ENCODE peak calls at places on chromosome 13, in ten cellular contexts. One of them, this sample, is unnamed.

GRCh38 chr13:41019578-41020347 is 647 bp upstream of the ELF1 start:
- DNase-seq in endothelial cell: no peak
- DNase-seq in endodermal cell: no peak
- DNase-seq in cardiac fibroblast: no peak
- DNase-seq in GM13976: no peak
- DNase-seq in neural progenitor cell: no peak
- DNase-seq in left lung: no peak
- DNase-seq in AG04450: no peak
- DNase-seq in choroid plexus epithelial cell: no peak
- DNase-seq in thoracic aorta: no peak
- DNase-seq in this sample: no peak

GRCh38 chr13:42174344-42175162 is 97.4 kb upstream of the AKAP11 start:
- DNase-seq in endothelial cell: no peak
- DNase-seq in endodermal cell: no peak
- DNase-seq in cardiac fibroblast: peak
- DNase-seq in GM13976: no peak
- DNase-seq in neural progenitor cell: no peak
- DNase-seq in left lung: no peak
- DNase-seq in AG04450: peak
- DNase-seq in choroid plexus epithelial cell: peak
- DNase-seq in thoracic aorta: no peak
- DNase-seq in this sample: no peak

GRCh38 chr13:41389580-41389979 is 67.8 kb upstream of the RGCC start:
- DNase-seq in endothelial cell: no peak
- DNase-seq in endodermal cell: no peak
- DNase-seq in cardiac fibroblast: no peak
- DNase-seq in GM13976: no peak
- DNase-seq in neural progenitor cell: no peak
- DNase-seq in left lung: no peak
- DNase-seq in AG04450: no peak
- DNase-seq in choroid plexus epithelial cell: no peak
- DNase-seq in thoracic aorta: no peak
- DNase-seq in this sample: no peak

GRCh38 chr13:110027470-110028240 is 241.3 kb upstream of the IRS2 start:
- DNase-seq in endothelial cell: no peak
- DNase-seq in endodermal cell: no peak
- DNase-seq in cardiac fibroblast: no peak
- DNase-seq in GM13976: no peak
- DNase-seq in neural progenitor cell: no peak
- DNase-seq in left lung: no peak
- DNase-seq in AG04450: no peak
- DNase-seq in choroid plexus epithelial cell: no peak
- DNase-seq in thoracic aorta: no peak
- DNase-seq in this sample: no peak

GRCh38 chr13:61162636-61163035 is 253.0 kb downstream of the PCDH20 start:
- DNase-seq in endothelial cell: no peak
- DNase-seq in endodermal cell: no peak
- DNase-seq in cardiac fibroblast: peak
- DNase-seq in GM13976: no peak
- DNase-seq in neural progenitor cell: no peak
- DNase-seq in left lung: no peak
- DNase-seq in AG04450: no peak
- DNase-seq in choroid plexus epithelial cell: no peak
- DNase-seq in thoracic aorta: no peak
- DNase-seq in this sample: no peak

GRCh38 chr13:112161441-112162301 is 94.7 kb downstream of the SOX1 start:
- DNase-seq in endothelial cell: peak
- DNase-seq in endodermal cell: peak
- DNase-seq in cardiac fibroblast: no peak
- DNase-seq in GM13976: no peak
- DNase-seq in neural progenitor cell: peak
- DNase-seq in left lung: no peak
- DNase-seq in AG04450: no peak
- DNase-seq in choroid plexus epithelial cell: no peak
- DNase-seq in thoracic aorta: no peak
- DNase-seq in this sample: no peak

GRCh38 chr13:32914686-32915085 is 101.5 kb upstream of the KL start:
- DNase-seq in endothelial cell: no peak
- DNase-seq in endodermal cell: no peak
- DNase-seq in cardiac fibroblast: no peak
- DNase-seq in GM13976: no peak
- DNase-seq in neural progenitor cell: no peak
- DNase-seq in left lung: no peak
- DNase-seq in AG04450: no peak
- DNase-seq in choroid plexus epithelial cell: no peak
- DNase-seq in thoracic aorta: no peak
- DNase-seq in this sample: no peak

GRCh38 chr13:111210488-111210887 is 95.4 kb downstream of the ARHGEF7 start:
- DNase-seq in endothelial cell: no peak
- DNase-seq in endodermal cell: no peak
- DNase-seq in cardiac fibroblast: peak
- DNase-seq in GM13976: no peak
- DNase-seq in neural progenitor cell: peak
- DNase-seq in left lung: peak
- DNase-seq in AG04450: peak
- DNase-seq in choroid plexus epithelial cell: peak
- DNase-seq in thoracic aorta: no peak
- DNase-seq in this sample: no peak

DNA sequence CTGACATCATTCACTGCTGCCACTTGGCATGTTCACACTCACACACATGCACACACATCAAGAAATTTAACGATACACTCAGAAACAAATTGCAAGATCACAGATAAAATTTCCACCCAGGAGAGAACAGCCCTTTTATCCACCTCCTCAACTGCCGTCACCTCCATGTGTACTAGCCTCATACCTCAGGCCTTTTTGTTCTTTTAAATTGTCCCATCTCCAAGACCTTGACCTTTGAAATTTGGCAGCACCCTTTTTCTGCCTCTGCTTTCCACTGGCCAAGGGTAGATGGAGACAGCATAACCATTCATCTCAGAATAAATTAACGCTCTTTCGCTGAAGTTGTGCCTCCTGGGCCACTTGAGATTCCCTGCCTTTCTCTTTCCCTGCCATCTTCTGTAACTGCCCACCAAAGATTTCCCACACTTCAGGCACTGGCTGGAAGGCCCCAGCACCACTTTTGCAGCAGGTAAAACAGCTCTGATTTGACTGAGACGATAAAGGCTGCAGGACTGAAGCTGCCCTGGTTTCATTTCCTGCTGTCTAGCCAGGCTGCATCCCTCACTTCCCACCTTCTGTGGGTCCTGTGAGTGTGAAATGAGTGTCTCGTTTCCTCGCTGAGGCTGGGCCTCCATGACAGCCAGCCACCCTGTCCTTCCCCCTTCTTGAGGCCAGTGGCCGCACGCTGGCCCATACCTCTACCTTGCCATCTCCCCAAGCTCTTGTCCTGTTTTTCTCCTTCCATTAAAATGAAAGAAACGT is 39.3 kb downstream of the MBNL2 start:
- DNase-seq in endothelial cell: no peak
- DNase-seq in endodermal cell: no peak
- DNase-seq in cardiac fibroblast: no peak
- DNase-seq in GM13976: peak
- DNase-seq in neural progenitor cell: no peak
- DNase-seq in left lung: no peak
- DNase-seq in AG04450: no peak
- DNase-seq in choroid plexus epithelial cell: no peak
- DNase-seq in thoracic aorta: no peak
- DNase-seq in this sample: no peak
- TF ChIP-seq CTCF in endothelial cell: no peak
- TF ChIP-seq CTCF in endodermal cell: no peak
- TF ChIP-seq CTCF in cardiac fibroblast: no peak
- TF ChIP-seq CTCF in GM13976: no peak
- TF ChIP-seq CTCF in neural progenitor cell: no peak
- TF ChIP-seq CTCF in left lung: no peak
- TF ChIP-seq CTCF in AG04450: no peak
- TF ChIP-seq CTCF in choroid plexus epithelial cell: no peak
- TF ChIP-seq CTCF in thoracic aorta: no peak
- TF ChIP-seq CTCF in this sample: no peak

GRCh38 chr13:71525004-71525403 is 342.0 kb downstream of the DACH1 start:
- DNase-seq in endothelial cell: no peak
- DNase-seq in endodermal cell: no peak
- DNase-seq in cardiac fibroblast: no peak
- DNase-seq in GM13976: no peak
- DNase-seq in neural progenitor cell: no peak
- DNase-seq in left lung: no peak
- DNase-seq in AG04450: no peak
- DNase-seq in choroid plexus epithelial cell: no peak
- DNase-seq in thoracic aorta: no peak
- DNase-seq in this sample: no peak

GRCh38 chr13:71522976-71523517 is 344.0 kb downstream of the DACH1 start:
- DNase-seq in endothelial cell: no peak
- DNase-seq in endodermal cell: no peak
- DNase-seq in cardiac fibroblast: no peak
- DNase-seq in GM13976: no peak
- DNase-seq in neural progenitor cell: no peak
- DNase-seq in left lung: no peak
- DNase-seq in AG04450: no peak
- DNase-seq in choroid plexus epithelial cell: no peak
- DNase-seq in thoracic aorta: no peak
- DNase-seq in this sample: no peak

DNA sequence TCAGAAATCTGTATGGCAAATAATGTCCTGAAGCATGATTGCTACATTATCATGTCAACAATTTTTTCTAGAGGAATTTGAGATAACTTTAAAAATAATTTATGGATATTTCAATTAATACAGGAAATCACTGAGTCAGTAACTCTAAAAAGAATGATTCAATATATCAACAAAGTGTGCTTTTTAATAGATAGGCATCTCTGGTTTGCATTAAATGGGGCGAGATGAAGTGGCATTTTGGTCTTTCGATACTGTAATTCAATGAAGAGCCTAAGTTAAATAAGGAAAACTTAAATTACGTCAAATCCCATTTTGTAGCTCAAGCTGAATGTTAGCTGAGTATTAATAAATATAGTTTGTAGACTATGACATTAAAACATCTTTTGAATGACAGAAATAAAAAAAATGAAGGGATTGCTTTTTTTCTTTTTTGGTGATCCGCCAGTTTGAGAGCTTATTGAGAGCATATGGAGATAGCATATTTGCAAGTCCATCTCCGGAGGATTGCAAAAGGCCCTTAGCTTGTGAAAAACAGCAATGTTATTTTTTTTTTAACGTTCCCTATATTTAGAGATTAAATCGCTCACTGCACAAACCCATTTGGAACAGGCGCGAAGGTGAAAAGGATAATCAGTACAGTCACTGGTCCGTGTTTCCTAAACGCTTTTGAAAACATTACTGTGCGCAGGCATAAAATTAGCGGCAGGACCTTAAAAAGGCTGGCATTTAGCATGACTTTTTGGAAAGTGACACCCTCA is 342.6 kb downstream of the DACH1 start:
- DNase-seq in endothelial cell: no peak
- DNase-seq in endodermal cell: no peak
- DNase-seq in cardiac fibroblast: peak
- DNase-seq in GM13976: no peak
- DNase-seq in neural progenitor cell: no peak
- DNase-seq in left lung: no peak
- DNase-seq in AG04450: no peak
- DNase-seq in choroid plexus epithelial cell: no peak
- DNase-seq in thoracic aorta: no peak
- DNase-seq in this sample: no peak
- TF ChIP-seq CTCF in endothelial cell: no peak
- TF ChIP-seq CTCF in endodermal cell: no peak
- TF ChIP-seq CTCF in cardiac fibroblast: no peak
- TF ChIP-seq CTCF in GM13976: no peak
- TF ChIP-seq CTCF in neural progenitor cell: no peak
- TF ChIP-seq CTCF in left lung: no peak
- TF ChIP-seq CTCF in AG04450: no peak
- TF ChIP-seq CTCF in choroid plexus epithelial cell: no peak
- TF ChIP-seq CTCF in thoracic aorta: no peak
- TF ChIP-seq CTCF in this sample: no peak

GRCh38 chr13:21672811-21673591 is 2.1 kb downstream of the FGF9 start:
- DNase-seq in endothelial cell: no peak
- DNase-seq in endodermal cell: no peak
- DNase-seq in cardiac fibroblast: no peak
- DNase-seq in GM13976: peak
- DNase-seq in neural progenitor cell: peak
- DNase-seq in left lung: no peak
- DNase-seq in AG04450: no peak
- DNase-seq in choroid plexus epithelial cell: no peak
- DNase-seq in thoracic aorta: no peak
- DNase-seq in this sample: no peak

GRCh38 chr13:21671793-21672680 is 1.2 kb downstream of the FGF9 start:
- DNase-seq in endothelial cell: no peak
- DNase-seq in endodermal cell: peak
- DNase-seq in cardiac fibroblast: no peak
- DNase-seq in GM13976: no peak
- DNase-seq in neural progenitor cell: peak
- DNase-seq in left lung: no peak
- DNase-seq in AG04450: no peak
- DNase-seq in choroid plexus epithelial cell: no peak
- DNase-seq in thoracic aorta: no peak
- DNase-seq in this sample: no peak

GRCh38 chr13:21675095-21676007 is 4.5 kb downstream of the FGF9 start:
- DNase-seq in endothelial cell: no peak
- DNase-seq in endodermal cell: peak
- DNase-seq in cardiac fibroblast: no peak
- DNase-seq in GM13976: peak
- DNase-seq in neural progenitor cell: peak
- DNase-seq in left lung: peak
- DNase-seq in AG04450: no peak
- DNase-seq in choroid plexus epithelial cell: no peak
- DNase-seq in thoracic aorta: no peak
- DNase-seq in this sample: no peak

GRCh38 chr13:21674271-21675009 is 3.6 kb downstream of the FGF9 start:
- DNase-seq in endothelial cell: peak
- DNase-seq in endodermal cell: peak
- DNase-seq in cardiac fibroblast: no peak
- DNase-seq in GM13976: peak
- DNase-seq in neural progenitor cell: peak
- DNase-seq in left lung: peak
- DNase-seq in AG04450: no peak
- DNase-seq in choroid plexus epithelial cell: no peak
- DNase-seq in thoracic aorta: no peak
- DNase-seq in this sample: no peak

DNA sequence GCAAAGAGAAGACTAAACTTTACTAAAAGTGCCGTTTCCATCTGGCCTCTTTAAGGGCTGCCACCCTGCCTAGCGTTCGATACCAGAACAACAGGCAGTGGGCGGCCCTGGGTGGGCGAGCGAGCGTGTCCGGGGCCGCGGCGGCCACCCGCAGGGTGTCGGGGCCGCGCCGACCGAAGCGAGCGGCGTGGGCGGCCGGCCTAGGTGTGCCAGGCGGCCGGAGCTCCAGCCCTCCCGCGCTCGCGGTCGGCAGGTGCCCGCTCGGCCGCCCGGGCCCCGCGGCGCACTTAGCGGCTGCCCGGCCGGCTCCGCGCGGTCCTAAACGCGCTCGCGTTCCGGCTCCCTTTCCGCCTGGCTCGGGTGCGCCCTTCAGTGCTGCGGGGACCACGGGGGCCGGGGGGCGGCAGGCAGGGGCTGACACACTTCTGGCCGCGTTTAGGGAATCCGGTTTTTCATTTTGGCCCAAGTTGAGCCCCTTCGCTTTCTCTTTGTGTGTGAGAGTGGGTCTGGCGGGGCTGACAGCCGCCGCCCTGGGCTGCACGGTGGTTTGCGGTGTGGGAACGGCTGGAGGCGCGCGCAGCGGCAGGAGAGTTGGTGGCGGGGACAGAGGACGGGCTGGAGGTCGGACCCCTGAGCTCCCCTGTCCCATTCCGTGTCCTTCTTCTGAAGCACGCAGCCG is 2.9 kb downstream of the FGF9 start:
- DNase-seq in endothelial cell: peak
- DNase-seq in endodermal cell: peak
- DNase-seq in cardiac fibroblast: peak
- DNase-seq in GM13976: peak
- DNase-seq in neural progenitor cell: peak
- DNase-seq in left lung: peak
- DNase-seq in AG04450: no peak
- DNase-seq in choroid plexus epithelial cell: peak
- DNase-seq in thoracic aorta: no peak
- DNase-seq in this sample: peak
- TF ChIP-seq CTCF in endothelial cell: peak
- TF ChIP-seq CTCF in endodermal cell: peak
- TF ChIP-seq CTCF in cardiac fibroblast: no peak
- TF ChIP-seq CTCF in GM13976: no peak
- TF ChIP-seq CTCF in neural progenitor cell: peak
- TF ChIP-seq CTCF in left lung: no peak
- TF ChIP-seq CTCF in AG04450: no peak
- TF ChIP-seq CTCF in choroid plexus epithelial cell: peak
- TF ChIP-seq CTCF in thoracic aorta: no peak
- TF ChIP-seq CTCF in this sample: peak

GRCh38 chr13:24195626-24196025 is 35.1 kb downstream of the SPATA13 start:
- DNase-seq in endothelial cell: no peak
- DNase-seq in endodermal cell: no peak
- DNase-seq in cardiac fibroblast: no peak
- DNase-seq in GM13976: no peak
- DNase-seq in neural progenitor cell: no peak
- DNase-seq in left lung: no peak
- DNase-seq in AG04450: no peak
- DNase-seq in choroid plexus epithelial cell: no peak
- DNase-seq in thoracic aorta: no peak
- DNase-seq in this sample: no peak
- TF ChIP-seq CTCF in endothelial cell: no peak
- TF ChIP-seq CTCF in endodermal cell: no peak
- TF ChIP-seq CTCF in cardiac fibroblast: no peak
- TF ChIP-seq CTCF in GM13976: no peak
- TF ChIP-seq CTCF in neural progenitor cell: no peak
- TF ChIP-seq CTCF in left lung: no peak
- TF ChIP-seq CTCF in AG04450: no peak
- TF ChIP-seq CTCF in choroid plexus epithelial cell: no peak
- TF ChIP-seq CTCF in thoracic aorta: no peak
- TF ChIP-seq CTCF in this sample: no peak